ENCODE peak calls at places on chromosomes 13 and 19, in nine cellular contexts. One of them, this sample, is unnamed.

GRCh38 chr13:41978007-41978406 is 17.1 kb upstream of the VWA8 start:
- DNase-seq in colonic mucosa: no peak
- DNase-seq in nephron progenitor cell: no peak
- DNase-seq in cardiac muscle cell: no peak
- DNase-seq in suprapubic skin: no peak
- DNase-seq in neural crest cell: no peak
- DNase-seq in adrenal gland: no peak
- DNase-seq in type B pancreatic cell: no peak
- DNase-seq in uterus: no peak
- DNase-seq in this sample: no peak

GRCh38 chr19:36574762-36575161 is 1.7 kb upstream of the ZNF529 start:
- DNase-seq in colonic mucosa: no peak
- DNase-seq in nephron progenitor cell: no peak
- DNase-seq in cardiac muscle cell: no peak
- DNase-seq in suprapubic skin: no peak
- DNase-seq in neural crest cell: no peak
- DNase-seq in adrenal gland: no peak
- DNase-seq in type B pancreatic cell: no peak
- DNase-seq in uterus: no peak
- DNase-seq in this sample: no peak

GRCh38 chr19:52638601-52639000 is 446 bp upstream of the ZNF83 start:
- DNase-seq in colonic mucosa: no peak
- DNase-seq in nephron progenitor cell: peak
- DNase-seq in cardiac muscle cell: no peak
- DNase-seq in suprapubic skin: no peak
- DNase-seq in neural crest cell: no peak
- DNase-seq in adrenal gland: peak
- DNase-seq in type B pancreatic cell: no peak
- DNase-seq in uterus: peak
- DNase-seq in this sample: no peak

GRCh38 chr13:104460553-104460952 is 1394.3 kb upstream of the SLC10A2 start:
- DNase-seq in colonic mucosa: no peak
- DNase-seq in nephron progenitor cell: no peak
- DNase-seq in cardiac muscle cell: no peak
- DNase-seq in suprapubic skin: no peak
- DNase-seq in neural crest cell: no peak
- DNase-seq in adrenal gland: no peak
- DNase-seq in type B pancreatic cell: no peak
- DNase-seq in uterus: no peak
- DNase-seq in this sample: no peak

GRCh38 chr19:610071-610800 is 20.6 kb downstream of the HCN2 start:
- DNase-seq in colonic mucosa: no peak
- DNase-seq in nephron progenitor cell: no peak
- DNase-seq in cardiac muscle cell: no peak
- DNase-seq in suprapubic skin: no peak
- DNase-seq in neural crest cell: no peak
- DNase-seq in adrenal gland: peak
- DNase-seq in type B pancreatic cell: no peak
- DNase-seq in uterus: no peak
- DNase-seq in this sample: no peak

GRCh38 chr19:18762125-18763023 is 28.7 kb downstream of the COMP start:
- DNase-seq in colonic mucosa: peak
- DNase-seq in nephron progenitor cell: no peak
- DNase-seq in cardiac muscle cell: peak
- DNase-seq in suprapubic skin: no peak
- DNase-seq in neural crest cell: no peak
- DNase-seq in adrenal gland: peak
- DNase-seq in type B pancreatic cell: no peak
- DNase-seq in uterus: peak
- DNase-seq in this sample: no peak

GRCh38 chr13:41694902-41695301 is 237.6 kb downstream of the RGCC start:
- DNase-seq in colonic mucosa: peak
- DNase-seq in nephron progenitor cell: no peak
- DNase-seq in cardiac muscle cell: peak
- DNase-seq in suprapubic skin: no peak
- DNase-seq in neural crest cell: no peak
- DNase-seq in adrenal gland: peak
- DNase-seq in type B pancreatic cell: no peak
- DNase-seq in uterus: peak
- DNase-seq in this sample: peak

GRCh38 chr13:94657167-94657566 is 55.2 kb downstream of the SOX21 start:
- DNase-seq in colonic mucosa: no peak
- DNase-seq in nephron progenitor cell: no peak
- DNase-seq in cardiac muscle cell: no peak
- DNase-seq in suprapubic skin: no peak
- DNase-seq in neural crest cell: no peak
- DNase-seq in adrenal gland: no peak
- DNase-seq in type B pancreatic cell: no peak
- DNase-seq in uterus: no peak
- DNase-seq in this sample: peak

GRCh38 chr19:17687857-17688784 is at the start of gene UNC13A:
- DNase-seq in colonic mucosa: peak
- DNase-seq in nephron progenitor cell: peak
- DNase-seq in cardiac muscle cell: peak
- DNase-seq in suprapubic skin: no peak
- DNase-seq in neural crest cell: peak
- DNase-seq in adrenal gland: peak
- DNase-seq in type B pancreatic cell: peak
- DNase-seq in uterus: no peak
- DNase-seq in this sample: no peak

GRCh38 chr13:43573787-43574562 is 212.8 kb downstream of the ENOX1 start:
- DNase-seq in colonic mucosa: no peak
- DNase-seq in nephron progenitor cell: no peak
- DNase-seq in cardiac muscle cell: no peak
- DNase-seq in suprapubic skin: no peak
- DNase-seq in neural crest cell: no peak
- DNase-seq in adrenal gland: no peak
- DNase-seq in type B pancreatic cell: no peak
- DNase-seq in uterus: no peak
- DNase-seq in this sample: no peak

GRCh38 chr13:86020350-86021002 is 221.3 kb upstream of the SLITRK6 start:
- DNase-seq in colonic mucosa: no peak
- DNase-seq in nephron progenitor cell: no peak
- DNase-seq in cardiac muscle cell: peak
- DNase-seq in suprapubic skin: no peak
- DNase-seq in neural crest cell: no peak
- DNase-seq in adrenal gland: no peak
- DNase-seq in type B pancreatic cell: no peak
- DNase-seq in uterus: no peak
- DNase-seq in this sample: no peak

GRCh38 chr13:50796463-50796862 is 47.0 kb downstream of the DLEU7 start:
- DNase-seq in colonic mucosa: no peak
- DNase-seq in nephron progenitor cell: no peak
- DNase-seq in cardiac muscle cell: no peak
- DNase-seq in suprapubic skin: no peak
- DNase-seq in neural crest cell: no peak
- DNase-seq in adrenal gland: no peak
- DNase-seq in type B pancreatic cell: no peak
- DNase-seq in uterus: no peak
- DNase-seq in this sample: no peak

GRCh38 chr13:32538234-32538620 is 368 bp downstream of the N4BP2L2 start:
- DNase-seq in colonic mucosa: no peak
- DNase-seq in nephron progenitor cell: peak
- DNase-seq in cardiac muscle cell: peak
- DNase-seq in suprapubic skin: no peak
- DNase-seq in neural crest cell: peak
- DNase-seq in adrenal gland: peak
- DNase-seq in type B pancreatic cell: no peak
- DNase-seq in uterus: no peak
- DNase-seq in this sample: peak

GRCh38 chr19:55178781-55179569 is 1.1 kb downstream of the SYT5 start:
- DNase-seq in colonic mucosa: peak
- DNase-seq in nephron progenitor cell: peak
- DNase-seq in cardiac muscle cell: peak
- DNase-seq in suprapubic skin: peak
- DNase-seq in neural crest cell: peak
- DNase-seq in adrenal gland: peak
- DNase-seq in type B pancreatic cell: peak
- DNase-seq in uterus: peak
- DNase-seq in this sample: peak

GRCh38 chr13:22454586-22454985 is 726.2 kb upstream of the SGCG start:
- DNase-seq in colonic mucosa: no peak
- DNase-seq in nephron progenitor cell: peak
- DNase-seq in cardiac muscle cell: peak
- DNase-seq in suprapubic skin: no peak
- DNase-seq in neural crest cell: no peak
- DNase-seq in adrenal gland: peak
- DNase-seq in type B pancreatic cell: no peak
- DNase-seq in uterus: no peak
- DNase-seq in this sample: no peak

GRCh38 chr13:111051656-111052232 is 63.4 kb upstream of the ARHGEF7 start:
- DNase-seq in colonic mucosa: no peak
- DNase-seq in nephron progenitor cell: no peak
- DNase-seq in cardiac muscle cell: no peak
- DNase-seq in suprapubic skin: no peak
- DNase-seq in neural crest cell: no peak
- DNase-seq in adrenal gland: no peak
- DNase-seq in type B pancreatic cell: no peak
- DNase-seq in uterus: no peak
- DNase-seq in this sample: no peak

GRCh38 chr13:62250501-62251175 is 835.0 kb upstream of the PCDH20 start:
- DNase-seq in colonic mucosa: no peak
- DNase-seq in nephron progenitor cell: no peak
- DNase-seq in cardiac muscle cell: peak
- DNase-seq in suprapubic skin: no peak
- DNase-seq in neural crest cell: no peak
- DNase-seq in adrenal gland: no peak
- DNase-seq in type B pancreatic cell: no peak
- DNase-seq in uterus: no peak
- DNase-seq in this sample: no peak

GRCh38 chr19:16061943-16062342 is 14.4 kb upstream of the TPM4 start:
- DNase-seq in colonic mucosa: no peak
- DNase-seq in nephron progenitor cell: no peak
- DNase-seq in cardiac muscle cell: no peak
- DNase-seq in suprapubic skin: no peak
- DNase-seq in neural crest cell: no peak
- DNase-seq in adrenal gland: no peak
- DNase-seq in type B pancreatic cell: no peak
- DNase-seq in uterus: no peak
- DNase-seq in this sample: no peak

GRCh38 chr13:38819053-38819452 is 132.2 kb downstream of the FREM2 start:
- DNase-seq in colonic mucosa: no peak
- DNase-seq in nephron progenitor cell: no peak
- DNase-seq in cardiac muscle cell: no peak
- DNase-seq in suprapubic skin: no peak
- DNase-seq in neural crest cell: no peak
- DNase-seq in adrenal gland: no peak
- DNase-seq in type B pancreatic cell: no peak
- DNase-seq in uterus: peak
- DNase-seq in this sample: no peak

GRCh38 chr13:79270859-79271258 is 135.2 kb downstream of the RBM26 start:
- DNase-seq in colonic mucosa: no peak
- DNase-seq in nephron progenitor cell: no peak
- DNase-seq in cardiac muscle cell: no peak
- DNase-seq in suprapubic skin: no peak
- DNase-seq in neural crest cell: no peak
- DNase-seq in adrenal gland: no peak
- DNase-seq in type B pancreatic cell: no peak
- DNase-seq in uterus: no peak
- DNase-seq in this sample: no peak
- TF ChIP-seq CTCF in colonic mucosa: no peak
- TF ChIP-seq CTCF in nephron progenitor cell: no peak
- TF ChIP-seq CTCF in cardiac muscle cell: no peak
- TF ChIP-seq CTCF in suprapubic skin: no peak
- TF ChIP-seq CTCF in neural crest cell: no peak
- TF ChIP-seq CTCF in adrenal gland: no peak
- TF ChIP-seq CTCF in type B pancreatic cell: no peak
- TF ChIP-seq CTCF in uterus: no peak
- TF ChIP-seq CTCF in this sample: no peak

GRCh38 chr19:8095354-8095886 is 42.9 kb downstream of the CCL25 start:
- DNase-seq in colonic mucosa: no peak
- DNase-seq in nephron progenitor cell: no peak
- DNase-seq in cardiac muscle cell: no peak
- DNase-seq in suprapubic skin: no peak
- DNase-seq in neural crest cell: no peak
- DNase-seq in adrenal gland: no peak
- DNase-seq in type B pancreatic cell: no peak
- DNase-seq in uterus: no peak
- DNase-seq in this sample: no peak

GRCh38 chr19:8097681-8098567 is 45.4 kb downstream of the CCL25 start:
- DNase-seq in colonic mucosa: no peak
- DNase-seq in nephron progenitor cell: no peak
- DNase-seq in cardiac muscle cell: no peak
- DNase-seq in suprapubic skin: no peak
- DNase-seq in neural crest cell: no peak
- DNase-seq in adrenal gland: no peak
- DNase-seq in type B pancreatic cell: no peak
- DNase-seq in uterus: no peak
- DNase-seq in this sample: no peak

GRCh38 chr19:8094336-8094735 is 41.8 kb downstream of the CCL25 start:
- DNase-seq in colonic mucosa: no peak
- DNase-seq in nephron progenitor cell: no peak
- DNase-seq in cardiac muscle cell: no peak
- DNase-seq in suprapubic skin: no peak
- DNase-seq in neural crest cell: no peak
- DNase-seq in adrenal gland: no peak
- DNase-seq in type B pancreatic cell: no peak
- DNase-seq in uterus: no peak
- DNase-seq in this sample: no peak

GRCh38 chr19:8097198-8097597 is 44.6 kb downstream of the CCL25 start:
- DNase-seq in colonic mucosa: no peak
- DNase-seq in nephron progenitor cell: no peak
- DNase-seq in cardiac muscle cell: no peak
- DNase-seq in suprapubic skin: no peak
- DNase-seq in neural crest cell: no peak
- DNase-seq in adrenal gland: no peak
- DNase-seq in type B pancreatic cell: no peak
- DNase-seq in uterus: no peak
- DNase-seq in this sample: no peak

GRCh38 chr19:8096071-8096470 is 43.5 kb downstream of the CCL25 start:
- DNase-seq in colonic mucosa: no peak
- DNase-seq in nephron progenitor cell: no peak
- DNase-seq in cardiac muscle cell: no peak
- DNase-seq in suprapubic skin: no peak
- DNase-seq in neural crest cell: no peak
- DNase-seq in adrenal gland: no peak
- DNase-seq in type B pancreatic cell: no peak
- DNase-seq in uterus: no peak
- DNase-seq in this sample: no peak
- TF ChIP-seq CTCF in colonic mucosa: no peak
- TF ChIP-seq CTCF in nephron progenitor cell: no peak
- TF ChIP-seq CTCF in cardiac muscle cell: no peak
- TF ChIP-seq CTCF in suprapubic skin: no peak
- TF ChIP-seq CTCF in neural crest cell: no peak
- TF ChIP-seq CTCF in adrenal gland: no peak
- TF ChIP-seq CTCF in type B pancreatic cell: no peak
- TF ChIP-seq CTCF in uterus: no peak
- TF ChIP-seq CTCF in this sample: peak

GRCh38 chr19:27742041-27742440 is 1470.9 kb downstream of the UQCRFS1 start:
- DNase-seq in colonic mucosa: peak
- DNase-seq in nephron progenitor cell: no peak
- DNase-seq in cardiac muscle cell: no peak
- DNase-seq in suprapubic skin: peak
- DNase-seq in neural crest cell: no peak
- DNase-seq in adrenal gland: peak
- DNase-seq in type B pancreatic cell: no peak
- DNase-seq in uterus: no peak
- DNase-seq in this sample: no peak
- TF ChIP-seq CTCF in colonic mucosa: no peak
- TF ChIP-seq CTCF in nephron progenitor cell: no peak
- TF ChIP-seq CTCF in cardiac muscle cell: no peak
- TF ChIP-seq CTCF in suprapubic skin: no peak
- TF ChIP-seq CTCF in neural crest cell: no peak
- TF ChIP-seq CTCF in adrenal gland: no peak
- TF ChIP-seq CTCF in type B pancreatic cell: no peak
- TF ChIP-seq CTCF in uterus: no peak
- TF ChIP-seq CTCF in this sample: no peak

GRCh38 chr13:88627071-88627470 is 955.9 kb downstream of the SLITRK5 start:
- DNase-seq in colonic mucosa: no peak
- DNase-seq in nephron progenitor cell: no peak
- DNase-seq in cardiac muscle cell: no peak
- DNase-seq in suprapubic skin: no peak
- DNase-seq in neural crest cell: no peak
- DNase-seq in adrenal gland: no peak
- DNase-seq in type B pancreatic cell: no peak
- DNase-seq in uterus: no peak
- DNase-seq in this sample: no peak
- TF ChIP-seq CTCF in colonic mucosa: no peak
- TF ChIP-seq CTCF in nephron progenitor cell: no peak
- TF ChIP-seq CTCF in cardiac muscle cell: no peak
- TF ChIP-seq CTCF in suprapubic skin: no peak
- TF ChIP-seq CTCF in neural crest cell: no peak
- TF ChIP-seq CTCF in adrenal gland: no peak
- TF ChIP-seq CTCF in type B pancreatic cell: no peak
- TF ChIP-seq CTCF in uterus: no peak
- TF ChIP-seq CTCF in this sample: no peak

This sample was measured in HFFc6.